ENCODE peak calls at places on chromosomes 13 and 19, in seven cellular contexts. A is vagina, W is K562, E is transverse colon, P is stomach, H is GM23338, Q is Panc1. O is an unnamed sample.

GRCh38 chr13:94480672-94481145 is 1.2 kb upstream of the DCT start:
- DNase-seq in A (no peak), W (no peak), E (no peak), P (no peak), H (no peak), Q (no peak), O (no peak)

GRCh38 chr19:9032136-9032626 is 22.0 kb upstream of the MUC16 start:
- DNase-seq in A (no peak), W (no peak), E (no peak), P (no peak), H (no peak), Q (no peak), O (no peak)

GRCh38 chr13:42395066-42395821 is 123.3 kb downstream of the AKAP11 start:
- DNase-seq in A (no peak), W (no peak), E (no peak), P (no peak), H (no peak), Q (no peak), O (no peak)

GRCh38 chr13:32548837-32549236 is 10.2 kb upstream of the N4BP2L2 start:
- DNase-seq in A (no peak), W (no peak), E (no peak), P (no peak), H (no peak), Q (no peak), O (no peak)

GRCh38 chr19:8423821-8424223 is 10.7 kb downstream of the MARCHF2 start:
- DNase-seq in A (no peak), W (peak; percentile 80), E (peak; percentile 84), P (peak; percentile 89), H (peak; percentile 48), Q (peak; percentile 57), O (peak; percentile 91)

GRCh38 chr19:38952395-38953165 is 21.8 kb downstream of the MRPS12 start:
- DNase-seq in A (no peak), W (no peak), E (peak; percentile 26), P (peak; percentile 39), H (peak; percentile 80), Q (no peak), O (no peak)

GRCh38 chr13:76711515-76712182 is 174.6 kb downstream of the KCTD12 start:
- DNase-seq in A (no peak), W (no peak), E (peak; percentile 10), P (no peak), H (no peak), Q (no peak), O (peak; percentile 39)

GRCh38 chr19:27794444-27795042 is 1418.4 kb downstream of the UQCRFS1 start:
- DNase-seq in A (no peak), W (peak; percentile 38), E (no peak), P (no peak), H (peak; percentile 69), Q (no peak), O (no peak)

GRCh38 chr19:34429553-34429952 is 1.4 kb downstream of the UBA2 start:
- DNase-seq in A (no peak), W (no peak), E (no peak), P (no peak), H (no peak), Q (no peak), O (no peak)

DNA sequence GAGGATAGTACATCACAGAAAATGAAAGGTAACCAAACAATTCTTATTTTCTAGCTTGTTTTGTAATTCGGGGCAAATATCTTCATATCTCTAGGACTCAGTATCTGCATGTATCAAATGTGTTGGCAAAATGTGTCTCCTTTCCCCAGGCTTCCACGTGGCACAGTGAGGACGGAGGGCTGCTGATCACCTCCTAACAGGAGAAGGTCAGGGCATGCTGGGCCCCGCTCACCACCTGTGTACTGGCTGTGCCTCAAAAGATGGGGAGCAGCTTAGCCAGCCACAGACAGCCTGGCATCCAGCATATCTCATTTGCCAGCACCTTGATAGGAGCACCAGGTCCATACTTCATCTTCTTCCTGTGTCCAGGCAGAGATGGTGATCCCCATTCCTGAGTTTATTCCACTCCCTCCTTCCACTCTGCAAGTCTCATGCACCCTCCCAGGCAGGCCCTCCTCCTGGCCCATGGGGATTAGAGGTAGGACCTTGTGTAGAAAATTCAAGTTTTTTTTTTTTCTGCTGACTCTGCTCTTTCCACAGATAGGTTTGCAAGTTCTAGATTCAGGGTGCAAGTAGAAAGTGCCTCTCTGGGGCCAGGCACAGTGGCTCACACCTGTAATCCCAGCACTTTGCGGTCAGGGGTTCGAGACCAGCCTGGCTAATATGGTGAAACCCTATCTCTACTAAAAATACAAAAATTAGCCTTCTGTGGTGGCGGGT is 1639.0 kb upstream of the SLC10A2 start:
- DNase-seq in A (no peak), W (no peak), E (no peak), P (no peak), H (no peak), Q (no peak), O (no peak)
- TF ChIP-seq POLR2AphosphoS5 in A (no peak), W (no peak), E (no peak), P (no peak), H (no peak), Q (no peak), O (no peak)

GRCh38 chr19:2250765-2251576 is 1.8 kb downstream of the AMH start:
- DNase-seq in A (no peak), W (no peak), E (no peak), P (no peak), H (peak; percentile 44), Q (no peak), O (no peak)
- H3K4me3 ChIP-seq in A (peak overlapping the region; percentile 31), W (no peak overlapping the region), E (no peak overlapping the region), P (peak overlapping the region; percentile 40), H (no peak overlapping the region), Q (no peak overlapping the region), O (no peak overlapping the region)

DNA sequence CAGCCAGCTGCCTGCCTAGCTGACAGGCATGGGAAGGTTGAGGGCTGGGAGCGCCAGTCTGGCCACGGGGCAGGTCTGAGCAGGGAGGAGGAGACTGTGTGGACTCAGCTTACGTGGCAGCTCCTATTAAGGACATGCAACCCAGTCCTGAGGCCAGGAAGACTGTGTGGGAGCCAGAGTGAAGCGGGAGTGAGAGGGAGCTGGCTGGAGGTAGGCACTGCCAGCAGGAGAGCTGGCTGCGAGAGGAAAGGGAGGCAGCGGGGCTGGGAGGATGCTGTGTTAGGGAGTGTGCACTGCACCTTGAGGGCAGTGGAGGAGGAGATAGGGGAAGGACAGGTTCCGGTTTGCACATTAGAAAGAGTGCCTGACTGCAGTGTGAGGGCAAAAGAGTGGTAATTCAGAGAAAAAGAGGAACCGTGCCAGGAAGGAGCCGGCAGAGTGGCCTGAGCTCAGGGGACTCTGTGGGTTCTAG is 99.2 kb downstream of the SLC7A1 start:
- DNase-seq in A (no peak), W (no peak), E (no peak), P (peak; percentile 52), H (no peak), Q (no peak), O (no peak)
- TF ChIP-seq POLR2AphosphoS5 in A (no peak), W (no peak), E (no peak), P (no peak), H (no peak), Q (no peak), O (no peak)

DNA sequence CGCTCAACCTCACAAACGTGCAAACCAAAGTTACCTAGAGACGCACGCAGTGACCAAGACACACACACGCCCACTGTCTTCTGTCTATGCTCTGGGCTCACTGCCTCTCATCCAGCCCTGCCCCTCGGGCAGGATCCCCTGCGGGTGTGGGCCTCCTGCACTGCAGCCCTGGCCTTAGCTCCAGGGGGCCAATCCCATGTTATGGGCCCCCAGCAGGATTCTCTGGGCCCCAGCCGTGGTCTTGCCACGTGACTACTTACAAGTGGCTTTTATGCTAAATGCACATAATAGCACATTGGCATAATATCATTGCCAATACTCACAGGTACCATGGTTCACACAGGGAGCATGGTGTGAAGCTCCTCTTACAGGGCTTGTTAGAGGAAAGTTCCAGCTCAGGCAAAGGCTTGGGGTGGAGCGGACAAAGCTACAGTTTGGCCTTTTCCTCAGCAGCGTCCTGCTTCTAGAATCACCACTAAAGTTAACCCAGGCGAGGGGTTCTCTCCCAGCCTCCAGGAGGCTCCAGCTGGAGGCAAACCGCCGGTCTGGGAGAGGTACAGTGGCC is 37.4 kb downstream of the CEBPA start:
- DNase-seq in A (no peak), W (no peak), E (no peak), P (no peak), H (no peak), Q (no peak), O (no peak)
- H3K4me3 ChIP-seq in A (no peak overlapping the region), W (no peak overlapping the region), E (no peak overlapping the region), P (no peak overlapping the region), H (no peak overlapping the region), Q (no peak overlapping the region), O (no peak overlapping the region)

GRCh38 chr19:18929311-18929710 is 9.8 kb downstream of the DDX49 start:
- DNase-seq in A (no peak), W (no peak), E (no peak), P (no peak), H (no peak), Q (no peak), O (no peak)
- TF ChIP-seq POLR2AphosphoS5 in A (no peak), W (no peak), E (no peak), P (no peak), H (no peak), Q (no peak), O (no peak)

DNA sequence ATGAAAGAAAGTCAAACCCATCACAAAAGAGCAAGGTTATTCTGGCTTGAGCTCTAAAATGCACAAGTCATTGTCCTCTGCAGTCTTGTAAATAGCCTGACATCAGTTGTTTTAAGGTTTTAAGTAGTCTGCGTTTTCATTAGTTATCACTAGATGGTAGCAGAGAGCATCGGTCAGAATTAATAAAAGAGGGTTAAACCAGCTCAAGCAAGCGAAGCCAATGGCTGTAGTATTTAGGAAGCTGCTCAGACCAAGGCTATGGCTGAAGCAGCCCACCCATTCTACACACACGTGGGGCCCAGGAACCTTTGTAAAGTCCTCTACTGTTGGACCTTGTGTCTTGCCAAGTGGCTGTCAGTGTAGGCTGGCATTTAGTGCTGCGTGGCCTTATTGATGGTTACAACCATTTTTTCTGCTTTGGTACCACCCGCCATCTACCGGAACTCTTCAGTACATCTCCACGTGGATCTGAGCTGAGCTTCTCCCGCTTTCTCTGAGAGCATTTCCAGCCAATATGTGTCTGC is 13.3 kb upstream of the ZNF57 start:
- DNase-seq in A (no peak), W (peak; percentile 47), E (no peak), P (no peak), H (peak; percentile 90), Q (peak; percentile 61), O (no peak)
- H3K4me3 ChIP-seq in A (no peak overlapping the region), W (no peak overlapping the region), E (no peak overlapping the region), P (no peak overlapping the region), H (no peak overlapping the region), Q (no peak overlapping the region), O (no peak overlapping the region)